ENCODE peak calls at places on chromosomes 13 and 19, in eight cellular contexts. J is Peyer's patch; S is Calu3; C is CD8-positive, alpha-beta T cell; L is left lung; Y is B cell; D is cardiac fibroblast; Q is fibroblast of mammary gland. M is an unnamed sample.

GRCh38 chr13:32164622-32165268 is 133.2 kb downstream of the FRY start:
- DNase-seq in J (no peak), S (peak; percentile 42), C (no peak), L (no peak), Y (no peak), D (peak; percentile 86), Q (peak; percentile 73), M (no peak)

GRCh38 chr13:108375034-108375433 is 105.5 kb downstream of the TNFSF13B start:
- DNase-seq in J (no peak), S (no peak), C (no peak), L (no peak), Y (no peak), D (no peak), Q (no peak), M (no peak)

GRCh38 chr13:75279834-75280369 is 202.1 kb downstream of the TBC1D4 start:
- DNase-seq in J (no peak), S (no peak), C (no peak), L (no peak), Y (no peak), D (no peak), Q (no peak), M (no peak)

GRCh38 chr19:16041571-16042386 is 34.5 kb upstream of the TPM4 start:
- DNase-seq in J (peak; percentile 68), S (peak; percentile 85), C (peak; percentile 81), L (peak; percentile 95), Y (peak; percentile 78), D (peak; percentile 77), Q (peak; percentile 77), M (peak; percentile 77)

GRCh38 chr19:16626796-16627193 is 1.2 kb downstream of the MED26 start:
- DNase-seq in J (no peak), S (no peak), C (no peak), L (no peak), Y (no peak), D (no peak), Q (peak; percentile 11), M (no peak)

GRCh38 chr13:49683489-49683888 is 7.8 kb downstream of the EBPL start:
- DNase-seq in J (no peak), S (no peak), C (no peak), L (no peak), Y (no peak), D (no peak), Q (no peak), M (no peak)

GRCh38 chr13:104872153-104872552 is 1663.3 kb downstream of the EFNB2 start:
- DNase-seq in J (no peak), S (no peak), C (no peak), L (no peak), Y (no peak), D (no peak), Q (no peak), M (no peak)

GRCh38 chr13:48808689-48809088 is 155.0 kb downstream of the CYSLTR2 start:
- DNase-seq in J (no peak), S (no peak), C (no peak), L (no peak), Y (no peak), D (peak; percentile 40), Q (peak; percentile 69), M (no peak)

GRCh38 chr13:77779461-77780272 is 82.2 kb downstream of the SLAIN1 start:
- DNase-seq in J (no peak), S (peak; percentile 17), C (no peak), L (no peak), Y (no peak), D (peak; percentile 90), Q (peak; percentile 86), M (no peak)

GRCh38 chr13:33207616-33207964 is 78.0 kb downstream of the STARD13 start:
- DNase-seq in J (no peak), S (no peak), C (no peak), L (no peak), Y (no peak), D (peak; percentile 94), Q (peak; percentile 99), M (no peak)

GRCh38 chr19:45140533-45140932 is 20.2 kb downstream of the NKPD1 start:
- DNase-seq in J (no peak), S (no peak), C (no peak), L (no peak), Y (no peak), D (no peak), Q (no peak), M (no peak)

GRCh38 chr13:70310720-70311119 is 202.5 kb upstream of the KLHL1 start:
- DNase-seq in J (no peak), S (peak; percentile 8), C (no peak), L (no peak), Y (no peak), D (no peak), Q (no peak), M (no peak)

GRCh38 chr13:51539887-51540286 is 44.4 kb upstream of the WDFY2 start:
- DNase-seq in J (no peak), S (no peak), C (no peak), L (no peak), Y (no peak), D (peak; percentile 53), Q (peak; percentile 81), M (no peak)

GRCh38 chr13:110830331-110830730 is 84.5 kb downstream of the ANKRD10 start:
- DNase-seq in J (no peak), S (no peak), C (no peak), L (no peak), Y (no peak), D (no peak), Q (no peak), M (no peak)

GRCh38 chr19:55095260-55096060 is 19.8 kb downstream of the EPS8L1 start:
- DNase-seq in J (no peak), S (no peak), C (no peak), L (no peak), Y (no peak), D (no peak), Q (no peak), M (no peak)

GRCh38 chr19:55098716-55099556 is 18.5 kb downstream of the PPP1R12C start:
- DNase-seq in J (no peak), S (no peak), C (no peak), L (peak; percentile 68), Y (no peak), D (no peak), Q (no peak), M (no peak)

GRCh38 chr19:55097864-55098715 is 19.3 kb downstream of the PPP1R12C start:
- DNase-seq in J (no peak), S (no peak), C (no peak), L (peak; percentile 50), Y (no peak), D (no peak), Q (no peak), M (no peak)

GRCh38 chr19:55094456-55095259 is 19.0 kb downstream of the EPS8L1 start:
- DNase-seq in J (no peak), S (no peak), C (no peak), L (peak; percentile 73), Y (no peak), D (no peak), Q (no peak), M (no peak)

DNA sequence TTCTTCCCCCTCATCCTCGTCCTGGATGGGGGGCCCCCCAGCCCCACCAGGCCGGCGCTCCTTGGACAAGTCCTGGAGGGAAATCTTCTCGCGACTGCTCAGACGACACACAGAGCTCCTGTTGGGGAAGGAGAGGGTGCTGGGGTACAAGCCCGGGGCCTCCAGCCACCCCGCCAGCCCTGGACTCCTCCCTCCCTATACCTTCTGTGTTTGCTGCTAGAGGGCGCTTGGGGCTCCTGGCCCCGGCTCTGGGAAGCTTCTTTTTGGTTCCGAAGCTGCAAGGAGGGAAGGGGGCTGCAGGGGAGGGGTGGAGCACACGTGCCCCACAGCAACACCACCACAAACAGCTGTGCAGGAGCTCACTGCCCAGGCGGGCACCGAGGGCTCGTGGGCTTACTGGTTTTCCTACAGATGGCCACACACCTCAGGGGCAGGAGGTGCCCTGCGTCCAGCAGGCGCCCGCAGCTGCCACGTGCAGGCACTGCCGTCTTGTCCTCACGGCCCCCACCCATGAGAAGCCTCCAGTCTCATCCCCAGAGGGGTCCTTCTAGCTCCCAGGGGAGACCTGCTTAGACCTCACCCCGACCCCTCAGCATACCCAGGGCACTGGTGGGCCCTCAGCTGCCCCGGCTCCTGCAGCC is 20.5 kb downstream of the EPS8L1 start:
- DNase-seq in J (no peak), S (no peak), C (no peak), L (peak; percentile 70), Y (no peak), D (no peak), Q (no peak), M (no peak)
- TF ChIP-seq CTCF in J (no peak), S (no peak), C (no peak), L (no peak), Y (no peak), D (no peak), Q (no peak), M (no peak)

GRCh38 chr19:33192010-33192409 is 2.1 kb upstream of the LRP3 start:
- DNase-seq in J (no peak), S (no peak), C (no peak), L (peak; percentile 6), Y (no peak), D (no peak), Q (no peak), M (no peak)
- TF ChIP-seq CTCF in J (no peak), S (no peak), C (no peak), L (no peak), Y (no peak), D (peak; percentile 18), Q (peak; percentile 26), M (no peak)

GRCh38 chr13:113490496-113491417 is at the start of gene DCUN1D2:
- DNase-seq in J (peak; percentile 84), S (peak; percentile 78), C (peak; percentile 74), L (peak; percentile 99), Y (peak; percentile 89), D (peak; percentile 94), Q (peak; percentile 94), M (peak; percentile 84)

GRCh38 chr13:113489549-113490495 is 689 bp downstream of the DCUN1D2 start:
- DNase-seq in J (peak; percentile 27), S (peak; percentile 1), C (peak; percentile 30), L (no peak), Y (no peak), D (peak; percentile 48), Q (peak; percentile 37), M (no peak)

GRCh38 chr13:113491418-113491883 is 940 bp upstream of the DCUN1D2 start:
- DNase-seq in J (no peak), S (no peak), C (no peak), L (peak; percentile 88), Y (no peak), D (peak; percentile 37), Q (peak; percentile 24), M (no peak)

GRCh38 chr13:113488283-113488682 is 2.2 kb downstream of the DCUN1D2 start:
- DNase-seq in J (no peak), S (no peak), C (no peak), L (no peak), Y (no peak), D (no peak), Q (no peak), M (no peak)

DNA sequence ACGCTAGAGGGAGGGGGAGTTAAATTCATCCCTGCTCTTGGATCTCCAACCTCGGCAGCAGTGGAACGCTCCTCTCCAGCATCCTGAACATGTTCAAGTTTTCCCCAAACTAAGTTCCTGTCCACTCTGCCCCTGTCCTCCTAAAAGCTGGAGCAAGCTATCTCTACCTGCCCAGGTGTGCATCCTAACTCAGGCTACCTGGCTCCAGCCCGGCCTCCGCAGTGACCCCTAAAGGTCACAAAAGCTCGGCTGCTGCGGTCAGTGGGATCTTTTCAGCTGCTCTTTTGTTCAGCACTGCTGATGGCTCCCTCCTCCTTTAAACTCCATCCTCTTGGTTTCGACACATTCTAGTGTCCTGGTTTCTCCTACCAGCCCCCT is 1.4 kb downstream of the DCUN1D2 start:
- DNase-seq in J (no peak), S (peak; percentile 1), C (no peak), L (peak; percentile 73), Y (no peak), D (no peak), Q (no peak), M (no peak)
- TF ChIP-seq CTCF in J (no peak), S (no peak), C (no peak), L (no peak), Y (no peak), D (no peak), Q (no peak), M (no peak)

GRCh38 chr13:29924482-29924884 is 74.1 kb upstream of the UBL3 start:
- DNase-seq in J (no peak), S (no peak), C (no peak), L (no peak), Y (no peak), D (peak; percentile 69), Q (peak; percentile 59), M (no peak)
- TF ChIP-seq CTCF in J (no peak), S (no peak), C (no peak), L (no peak), Y (peak; percentile 66), D (no peak), Q (no peak), M (peak; percentile 55)